ENCODE peak calls at places on chromosome 7, in seven cellular contexts. One of them, this sample, is unnamed.

GRCh38 chr7:121753965-121754364 is 119.0 kb upstream of the PTPRZ1 start:
- DNase-seq in HCT116: no peak
- DNase-seq in cardiac fibroblast: no peak
- DNase-seq in sigmoid colon: no peak
- DNase-seq in Caco-2: no peak
- DNase-seq in MCF 10A: no peak
- DNase-seq in neural crest cell: no peak
- DNase-seq in this sample: no peak

GRCh38 chr7:80725181-80725611 is 86.8 kb downstream of the CD36 start:
- DNase-seq in neural crest cell: no peak
- DNase-seq in Caco-2: no peak
- DNase-seq in HCT116: no peak
- DNase-seq in sigmoid colon: no peak
- DNase-seq in cardiac fibroblast: no peak
- DNase-seq in MCF 10A: no peak
- DNase-seq in this sample: no peak

GRCh38 chr7:30848121-30848855 is 63.4 kb upstream of the AQP1 start:
- DNase-seq in neural crest cell: no peak
- DNase-seq in cardiac fibroblast: no peak
- DNase-seq in MCF 10A: no peak
- DNase-seq in HCT116: no peak
- DNase-seq in Caco-2: no peak
- DNase-seq in sigmoid colon: no peak
- DNase-seq in this sample: no peak

GRCh38 chr7:71198887-71199286 is 66.9 kb downstream of the GALNT17 start:
- DNase-seq in neural crest cell: no peak
- DNase-seq in HCT116: no peak
- DNase-seq in Caco-2: no peak
- DNase-seq in MCF 10A: no peak
- DNase-seq in cardiac fibroblast: no peak
- DNase-seq in sigmoid colon: no peak
- DNase-seq in this sample: no peak

GRCh38 chr7:102431617-102432298 is 1.6 kb upstream of the ORAI2 start:
- DNase-seq in neural crest cell: no peak
- DNase-seq in cardiac fibroblast: no peak
- DNase-seq in HCT116: no peak
- DNase-seq in Caco-2: no peak
- DNase-seq in MCF 10A: no peak
- DNase-seq in sigmoid colon: no peak
- DNase-seq in this sample: no peak

GRCh38 chr7:85821926-85822325 is 635.1 kb upstream of the SEMA3D start:
- DNase-seq in Caco-2: no peak
- DNase-seq in cardiac fibroblast: no peak
- DNase-seq in HCT116: no peak
- DNase-seq in neural crest cell: no peak
- DNase-seq in sigmoid colon: no peak
- DNase-seq in MCF 10A: no peak
- DNase-seq in this sample: no peak

GRCh38 chr7:39375047-39375873 is 190.9 kb upstream of the YAE1 start:
- DNase-seq in neural crest cell: no peak
- DNase-seq in cardiac fibroblast: no peak
- DNase-seq in MCF 10A: no peak
- DNase-seq in HCT116: no peak
- DNase-seq in Caco-2: no peak
- DNase-seq in sigmoid colon: no peak
- DNase-seq in this sample: no peak

GRCh38 chr7:28408974-28409715 is 3.2 kb upstream of the CREB5 start:
- DNase-seq in sigmoid colon: peak
- DNase-seq in neural crest cell: peak
- DNase-seq in HCT116: peak
- DNase-seq in cardiac fibroblast: peak
- DNase-seq in Caco-2: peak
- DNase-seq in MCF 10A: peak
- DNase-seq in this sample: peak

GRCh38 chr7:12757443-12757842 is 70.0 kb downstream of the ARL4A start:
- DNase-seq in Caco-2: no peak
- DNase-seq in sigmoid colon: no peak
- DNase-seq in HCT116: no peak
- DNase-seq in MCF 10A: peak
- DNase-seq in neural crest cell: no peak
- DNase-seq in cardiac fibroblast: peak
- DNase-seq in this sample: peak

GRCh38 chr7:101927389-101928306 is 110.2 kb downstream of the CUX1 start:
- DNase-seq in Caco-2: no peak
- DNase-seq in HCT116: no peak
- DNase-seq in neural crest cell: peak
- DNase-seq in cardiac fibroblast: peak
- DNase-seq in sigmoid colon: peak
- DNase-seq in MCF 10A: no peak
- DNase-seq in this sample: no peak

GRCh38 chr7:130154501-130155317 is 50.5 kb downstream of the TMEM209 start:
- DNase-seq in cardiac fibroblast: no peak
- DNase-seq in sigmoid colon: no peak
- DNase-seq in MCF 10A: peak
- DNase-seq in neural crest cell: no peak
- DNase-seq in Caco-2: no peak
- DNase-seq in HCT116: no peak
- DNase-seq in this sample: no peak

GRCh38 chr7:12212051-12212485 is 974 bp downstream of the TMEM106B start:
- DNase-seq in MCF 10A: peak
- DNase-seq in Caco-2: no peak
- DNase-seq in cardiac fibroblast: peak
- DNase-seq in neural crest cell: no peak
- DNase-seq in sigmoid colon: no peak
- DNase-seq in HCT116: peak
- DNase-seq in this sample: peak

GRCh38 chr7:100604078-100604975 is 2.2 kb downstream of the PCOLCE start:
- DNase-seq in Caco-2: peak
- DNase-seq in MCF 10A: peak
- DNase-seq in neural crest cell: peak
- DNase-seq in HCT116: no peak
- DNase-seq in sigmoid colon: peak
- DNase-seq in cardiac fibroblast: peak
- DNase-seq in this sample: no peak

GRCh38 chr7:16982640-16983103 is 100.9 kb upstream of the AGR3 start:
- DNase-seq in HCT116: peak
- DNase-seq in Caco-2: no peak
- DNase-seq in sigmoid colon: no peak
- DNase-seq in cardiac fibroblast: peak
- DNase-seq in neural crest cell: no peak
- DNase-seq in MCF 10A: peak
- DNase-seq in this sample: peak

GRCh38 chr7:146115665-146116451 is 743 bp upstream of the CNTNAP2 start:
- DNase-seq in neural crest cell: peak
- DNase-seq in sigmoid colon: no peak
- DNase-seq in Caco-2: peak
- DNase-seq in HCT116: no peak
- DNase-seq in MCF 10A: no peak
- DNase-seq in cardiac fibroblast: peak
- DNase-seq in this sample: peak

GRCh38 chr7:158281441-158281840 is 306.2 kb downstream of the PTPRN2 start:
- DNase-seq in neural crest cell: no peak
- DNase-seq in cardiac fibroblast: no peak
- DNase-seq in HCT116: no peak
- DNase-seq in MCF 10A: no peak
- DNase-seq in sigmoid colon: peak
- DNase-seq in Caco-2: no peak
- DNase-seq in this sample: no peak

GRCh38 chr7:12607134-12607533 is 36.6 kb downstream of the SCIN start:
- DNase-seq in cardiac fibroblast: no peak
- DNase-seq in MCF 10A: no peak
- DNase-seq in neural crest cell: no peak
- DNase-seq in Caco-2: no peak
- DNase-seq in sigmoid colon: no peak
- DNase-seq in HCT116: no peak
- DNase-seq in this sample: no peak

GRCh38 chr7:108091461-108091831 is 38.7 kb downstream of the LAMB4 start:
- DNase-seq in sigmoid colon: no peak
- DNase-seq in MCF 10A: no peak
- DNase-seq in Caco-2: peak
- DNase-seq in cardiac fibroblast: no peak
- DNase-seq in HCT116: no peak
- DNase-seq in neural crest cell: no peak
- DNase-seq in this sample: no peak

GRCh38 chr7:157480651-157481050 is 143.8 kb downstream of the DNAJB6 start:
- DNase-seq in Caco-2: no peak
- DNase-seq in sigmoid colon: peak
- DNase-seq in neural crest cell: no peak
- DNase-seq in HCT116: no peak
- DNase-seq in MCF 10A: no peak
- DNase-seq in cardiac fibroblast: no peak
- DNase-seq in this sample: no peak

GRCh38 chr7:50962962-50963374 is 180.3 kb upstream of the GRB10 start:
- DNase-seq in MCF 10A: peak
- DNase-seq in Caco-2: no peak
- DNase-seq in cardiac fibroblast: peak
- DNase-seq in neural crest cell: no peak
- DNase-seq in HCT116: peak
- DNase-seq in sigmoid colon: peak
- DNase-seq in this sample: peak

GRCh38 chr7:158016171-158017087 is 571.2 kb downstream of the PTPRN2 start:
- DNase-seq in MCF 10A: no peak
- DNase-seq in Caco-2: peak
- DNase-seq in neural crest cell: no peak
- DNase-seq in sigmoid colon: no peak
- DNase-seq in cardiac fibroblast: no peak
- DNase-seq in HCT116: no peak
- DNase-seq in this sample: no peak

GRCh38 chr7:8305625-8306388 is 43.8 kb upstream of the ICA1 start:
- DNase-seq in cardiac fibroblast: no peak
- DNase-seq in sigmoid colon: no peak
- DNase-seq in MCF 10A: no peak
- DNase-seq in HCT116: no peak
- DNase-seq in Caco-2: no peak
- DNase-seq in neural crest cell: no peak
- DNase-seq in this sample: no peak

GRCh38 chr7:80500325-80500724 is 11.5 kb downstream of the GNAT3 start:
- DNase-seq in neural crest cell: no peak
- DNase-seq in sigmoid colon: no peak
- DNase-seq in MCF 10A: no peak
- DNase-seq in cardiac fibroblast: no peak
- DNase-seq in Caco-2: no peak
- DNase-seq in HCT116: no peak
- DNase-seq in this sample: no peak

GRCh38 chr7:147052818-147053217 is 936.2 kb downstream of the CNTNAP2 start:
- DNase-seq in MCF 10A: no peak
- DNase-seq in HCT116: no peak
- DNase-seq in neural crest cell: no peak
- DNase-seq in Caco-2: no peak
- DNase-seq in cardiac fibroblast: no peak
- DNase-seq in sigmoid colon: no peak
- DNase-seq in this sample: no peak

GRCh38 chr7:104929921-104930320 is 84.1 kb upstream of the KMT2E start:
- DNase-seq in neural crest cell: no peak
- DNase-seq in sigmoid colon: no peak
- DNase-seq in cardiac fibroblast: no peak
- DNase-seq in Caco-2: no peak
- DNase-seq in HCT116: no peak
- DNase-seq in MCF 10A: no peak
- DNase-seq in this sample: peak

DNA sequence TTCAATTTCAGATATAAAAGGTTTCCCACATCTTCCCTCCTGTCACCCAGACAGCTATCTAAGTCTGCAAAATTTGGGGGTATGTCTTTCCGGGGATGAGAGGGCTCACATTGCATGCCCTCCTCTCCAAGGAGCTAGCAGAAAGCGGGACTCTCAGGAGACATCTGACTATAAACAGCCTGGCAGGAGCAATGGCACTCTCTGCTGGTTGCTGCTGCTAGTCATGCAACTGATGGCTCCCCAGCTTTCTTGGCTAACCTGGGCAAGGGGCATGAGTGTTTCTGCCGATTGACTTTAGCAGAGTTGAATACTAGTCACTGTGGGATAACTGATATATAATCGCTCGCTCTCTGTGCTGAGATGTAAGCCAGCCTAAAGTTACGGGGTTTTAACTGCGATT is 12.0 kb downstream of the TBX20 start:
- DNase-seq in sigmoid colon: no peak
- DNase-seq in Caco-2: peak
- DNase-seq in neural crest cell: no peak
- DNase-seq in MCF 10A: peak
- DNase-seq in HCT116: no peak
- DNase-seq in cardiac fibroblast: no peak
- DNase-seq in this sample: no peak
- TF ChIP-seq CTCF in sigmoid colon: no peak
- TF ChIP-seq CTCF in Caco-2: no peak
- TF ChIP-seq CTCF in neural crest cell: no peak
- TF ChIP-seq CTCF in MCF 10A: no peak
- TF ChIP-seq CTCF in HCT116: peak
- TF ChIP-seq CTCF in cardiac fibroblast: peak
- TF ChIP-seq CTCF in this sample: no peak

GRCh38 chr7:461453-462172 is 58.0 kb downstream of the PDGFA start:
- DNase-seq in Caco-2: no peak
- DNase-seq in MCF 10A: peak
- DNase-seq in neural crest cell: no peak
- DNase-seq in HCT116: no peak
- DNase-seq in cardiac fibroblast: peak
- DNase-seq in sigmoid colon: no peak
- DNase-seq in this sample: no peak

GRCh38 chr7:458511-459245 is 61.0 kb downstream of the PDGFA start:
- DNase-seq in cardiac fibroblast: no peak
- DNase-seq in sigmoid colon: no peak
- DNase-seq in neural crest cell: no peak
- DNase-seq in MCF 10A: no peak
- DNase-seq in HCT116: no peak
- DNase-seq in Caco-2: no peak
- DNase-seq in this sample: peak

GRCh38 chr7:459584-460373 is 59.9 kb downstream of the PDGFA start:
- DNase-seq in cardiac fibroblast: no peak
- DNase-seq in MCF 10A: no peak
- DNase-seq in Caco-2: no peak
- DNase-seq in sigmoid colon: no peak
- DNase-seq in neural crest cell: no peak
- DNase-seq in HCT116: no peak
- DNase-seq in this sample: no peak

GRCh38 chr7:461118-461452 is 58.6 kb downstream of the PDGFA start:
- DNase-seq in HCT116: no peak
- DNase-seq in Caco-2: no peak
- DNase-seq in cardiac fibroblast: no peak
- DNase-seq in neural crest cell: no peak
- DNase-seq in sigmoid colon: no peak
- DNase-seq in MCF 10A: peak
- DNase-seq in this sample: no peak

GRCh38 chr7:460374-461117 is 59.1 kb downstream of the PDGFA start:
- DNase-seq in MCF 10A: peak
- DNase-seq in HCT116: no peak
- DNase-seq in neural crest cell: no peak
- DNase-seq in cardiac fibroblast: peak
- DNase-seq in sigmoid colon: no peak
- DNase-seq in Caco-2: peak
- DNase-seq in this sample: no peak
- TF ChIP-seq CTCF in MCF 10A: no peak
- TF ChIP-seq CTCF in HCT116: no peak
- TF ChIP-seq CTCF in neural crest cell: no peak
- TF ChIP-seq CTCF in cardiac fibroblast: no peak
- TF ChIP-seq CTCF in sigmoid colon: no peak
- TF ChIP-seq CTCF in Caco-2: no peak
- TF ChIP-seq CTCF in this sample: no peak

GRCh38 chr7:79308176-79308575 is 145.3 kb downstream of the MAGI2 start:
- DNase-seq in neural crest cell: no peak
- DNase-seq in Caco-2: peak
- DNase-seq in sigmoid colon: no peak
- DNase-seq in HCT116: peak
- DNase-seq in cardiac fibroblast: peak
- DNase-seq in MCF 10A: peak
- DNase-seq in this sample: peak
- TF ChIP-seq CTCF in neural crest cell: no peak
- TF ChIP-seq CTCF in Caco-2: peak
- TF ChIP-seq CTCF in sigmoid colon: no peak
- TF ChIP-seq CTCF in HCT116: peak
- TF ChIP-seq CTCF in cardiac fibroblast: no peak
- TF ChIP-seq CTCF in MCF 10A: peak
- TF ChIP-seq CTCF in this sample: peak

GRCh38 chr7:150980663-150981062 is 2.5 kb upstream of the KCNH2 start:
- DNase-seq in MCF 10A: no peak
- DNase-seq in HCT116: no peak
- DNase-seq in cardiac fibroblast: no peak
- DNase-seq in neural crest cell: no peak
- DNase-seq in sigmoid colon: no peak
- DNase-seq in Caco-2: no peak
- DNase-seq in this sample: no peak
- TF ChIP-seq CTCF in MCF 10A: no peak
- TF ChIP-seq CTCF in HCT116: no peak
- TF ChIP-seq CTCF in cardiac fibroblast: no peak
- TF ChIP-seq CTCF in neural crest cell: no peak
- TF ChIP-seq CTCF in sigmoid colon: no peak
- TF ChIP-seq CTCF in Caco-2: no peak
- TF ChIP-seq CTCF in this sample: peak